ENCODE peak calls at places on chromosomes 16 and 17, in nine cellular contexts. U, P, W, E, K, G, A, B and Q are unnamed samples.

GRCh38 chr17:4189280-4189679 is 46.3 kb downstream of the CYB5D2 start:
- DNase-seq in U (no peak), P (no peak), W (no peak), E (no peak), K (no peak), G (peak), A (no peak), B (no peak), Q (no peak)

GRCh38 chr17:78038748-78039288 is 80.3 kb downstream of the TNRC6C start:
- DNase-seq in U (no peak), P (no peak), W (no peak), E (no peak), K (no peak), G (no peak), A (no peak), B (no peak), Q (no peak)

GRCh38 chr17:11182430-11182829 is 58.6 kb upstream of the SHISA6 start:
- DNase-seq in U (no peak), P (no peak), W (no peak), E (no peak), K (peak), G (no peak), A (no peak), B (no peak), Q (no peak)

GRCh38 chr16:69064164-69064563 is 41.3 kb upstream of the HAS3 start:
- DNase-seq in U (no peak), P (peak), W (no peak), E (no peak), K (no peak), G (no peak), A (no peak), B (no peak), Q (no peak)

GRCh38 chr17:8126306-8127066 is 2.6 kb upstream of the HES7 start:
- DNase-seq in U (no peak), P (no peak), W (peak), E (no peak), K (peak), G (no peak), A (peak), B (peak), Q (peak)

GRCh38 chr17:42675984-42676423 is 790 bp downstream of the PLEKHH3 start:
- DNase-seq in U (no peak), P (peak), W (no peak), E (no peak), K (no peak), G (no peak), A (peak), B (peak), Q (no peak)

GRCh38 chr17:21291357-21291756 is 6.8 kb downstream of the MAP2K3 start:
- DNase-seq in U (no peak), P (no peak), W (no peak), E (no peak), K (no peak), G (no peak), A (no peak), B (no peak), Q (no peak)

GRCh38 chr17:59842901-59843652 is 49.7 kb downstream of the TUBD1 start:
- DNase-seq in U (peak), P (peak), W (peak), E (no peak), K (peak), G (no peak), A (no peak), B (peak), Q (peak)

GRCh38 chr16:21001262-21001661 is 100.7 kb downstream of the LYRM1 start:
- DNase-seq in U (no peak), P (peak), W (peak), E (no peak), K (peak), G (peak), A (peak), B (peak), Q (peak)

DNA sequence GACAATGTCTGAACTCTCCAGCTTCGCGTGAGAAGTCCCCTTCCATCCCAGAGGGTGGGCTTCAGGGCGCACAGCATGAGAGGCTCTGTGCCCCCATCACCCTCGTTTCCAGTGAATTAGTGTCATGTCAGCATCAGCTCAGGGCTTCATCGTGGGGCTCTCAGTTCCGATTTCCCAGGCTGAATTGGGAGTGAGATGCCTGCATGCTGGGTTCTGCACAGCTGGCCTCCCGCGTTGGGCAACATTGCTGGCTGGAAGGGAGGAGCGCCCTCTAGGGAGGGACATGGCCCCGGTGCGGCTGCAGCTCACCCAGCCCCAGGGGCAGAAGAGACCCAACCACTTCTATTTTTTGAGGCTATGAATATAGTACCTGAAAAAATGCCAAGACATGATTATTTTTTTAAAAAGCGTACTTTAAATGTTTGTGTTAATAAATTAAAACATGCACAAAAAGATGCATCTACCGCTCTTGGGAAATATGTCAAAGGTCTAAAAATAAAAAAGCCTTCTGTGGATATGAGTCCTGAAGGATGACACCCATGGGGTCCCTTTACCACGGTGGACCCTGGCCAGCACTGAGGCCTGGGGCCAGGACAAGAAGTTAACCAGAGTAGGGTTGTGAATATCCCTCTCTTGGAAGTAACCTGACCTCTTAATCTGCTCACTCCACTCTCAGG is 10.5 kb upstream of the ITGAD start:
- DNase-seq in U (no peak), P (peak), W (peak), E (no peak), K (peak), G (peak), A (peak), B (peak), Q (peak)
- TF ChIP-seq CTCF in U (no peak), P (peak), W (peak), E (peak), K (peak), G (peak), A (peak), B (peak), Q (peak)

DNA sequence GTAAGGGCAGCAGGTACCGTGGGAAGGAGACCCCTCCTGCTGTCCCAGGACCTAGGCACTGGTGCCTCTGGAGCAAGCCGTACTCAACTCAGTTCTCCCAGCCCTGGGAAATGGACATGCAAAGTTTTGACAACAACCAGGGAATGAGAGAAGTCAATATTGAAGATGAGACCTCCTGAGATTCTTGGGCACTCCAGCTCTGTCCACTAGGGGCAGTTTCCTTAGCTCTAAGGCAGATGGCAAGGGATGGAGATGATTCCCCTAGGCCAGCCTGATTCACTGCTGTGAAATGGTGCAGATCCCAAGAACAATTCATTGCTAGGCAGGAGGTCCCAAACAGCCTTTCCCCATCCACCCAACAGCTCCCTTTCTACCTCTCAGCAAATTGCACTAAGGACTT is 20.6 kb upstream of the SDR42E2 start:
- DNase-seq in U (no peak), P (peak), W (peak), E (no peak), K (peak), G (no peak), A (no peak), B (peak), Q (no peak)
- TF ChIP-seq CTCF in U (no peak), P (peak), W (peak), E (no peak), K (peak), G (peak), A (peak), B (peak), Q (peak)

GRCh38 chr17:51734462-51734861 is 424.1 kb downstream of the CA10 start:
- DNase-seq in U (no peak), P (no peak), W (no peak), E (no peak), K (peak), G (no peak), A (peak), B (no peak), Q (peak)
- TF ChIP-seq CTCF in U (peak), P (peak), W (no peak), E (no peak), K (peak), G (no peak), A (peak), B (no peak), Q (no peak)

DNA sequence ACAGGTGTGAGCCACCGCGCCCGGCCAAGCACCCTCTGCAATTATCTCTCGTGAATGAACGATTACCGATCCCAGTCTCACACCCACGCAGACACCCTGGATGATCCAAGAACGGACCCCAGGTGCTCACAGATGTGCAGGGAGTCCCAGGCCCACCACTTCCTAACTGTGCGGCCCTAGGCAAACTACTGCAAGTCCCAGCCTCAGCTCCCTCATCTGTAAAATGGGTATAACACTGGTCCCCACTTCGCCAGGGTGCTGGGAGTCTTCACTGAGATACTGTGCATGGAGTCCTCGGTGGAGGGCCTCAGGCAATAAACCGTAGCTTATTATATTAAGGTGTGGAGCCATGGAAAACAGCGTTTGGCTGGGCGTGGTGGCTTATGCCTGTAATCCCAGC is 21.6 kb upstream of the PITPNA start:
- DNase-seq in U (no peak), P (no peak), W (no peak), E (no peak), K (no peak), G (no peak), A (no peak), B (no peak), Q (no peak)
- TF ChIP-seq CTCF in U (no peak), P (no peak), W (no peak), E (no peak), K (no peak), G (no peak), A (no peak), B (no peak), Q (no peak)

GRCh38 chr17:58141505-58141904 is 6.7 kb upstream of the OR4D1 start:
- DNase-seq in U (no peak), P (no peak), W (no peak), E (no peak), K (no peak), G (no peak), A (no peak), B (no peak), Q (no peak)

DNA sequence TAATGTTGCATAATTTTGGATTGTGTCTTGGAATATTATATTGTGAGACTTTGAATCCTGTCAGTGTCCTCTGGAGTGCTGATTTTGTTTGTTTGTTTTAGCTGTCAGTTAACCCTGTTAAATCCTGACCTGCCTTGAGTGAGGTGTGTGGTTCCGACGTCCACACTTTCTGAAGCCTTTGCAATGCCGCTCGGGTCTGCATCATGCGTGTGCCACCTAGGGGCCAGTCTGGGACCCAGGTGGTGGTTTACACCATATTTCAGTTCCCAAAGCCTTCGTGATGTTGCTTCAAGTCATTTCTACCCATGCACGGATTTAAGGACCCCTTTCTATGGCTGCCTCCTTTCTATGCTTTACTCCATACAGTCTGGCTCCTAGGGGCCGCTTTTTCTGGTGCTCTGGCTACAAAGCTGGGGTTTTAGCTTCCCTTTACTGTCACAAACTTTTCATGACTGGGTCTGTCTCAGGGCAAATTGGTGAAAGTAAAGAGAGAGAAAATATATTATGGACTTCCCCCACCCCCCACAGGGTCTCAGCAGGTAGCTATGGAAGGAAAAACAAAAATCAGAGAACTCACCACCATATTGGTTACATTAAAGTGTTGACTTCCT is 11.4 kb upstream of the OR4D1 start:
- DNase-seq in U (no peak), P (no peak), W (no peak), E (no peak), K (peak), G (no peak), A (no peak), B (peak), Q (no peak)
- TF ChIP-seq CTCF in U (no peak), P (peak), W (peak), E (no peak), K (peak), G (no peak), A (peak), B (peak), Q (no peak)

GRCh38 chr16:85058909-85059308 is 31.3 kb downstream of the KIAA0513 start:
- DNase-seq in U (no peak), P (no peak), W (no peak), E (no peak), K (no peak), G (no peak), A (no peak), B (no peak), Q (no peak)

GRCh38 chr16:85056211-85056748 is 28.7 kb downstream of the KIAA0513 start:
- DNase-seq in U (no peak), P (no peak), W (peak), E (peak), K (peak), G (peak), A (no peak), B (peak), Q (no peak)

GRCh38 chr16:85055503-85056210 is 28.1 kb downstream of the KIAA0513 start:
- DNase-seq in U (no peak), P (peak), W (peak), E (peak), K (no peak), G (peak), A (peak), B (peak), Q (peak)

GRCh38 chr16:85057948-85058347 is 30.4 kb downstream of the KIAA0513 start:
- DNase-seq in U (no peak), P (no peak), W (no peak), E (no peak), K (no peak), G (no peak), A (no peak), B (no peak), Q (no peak)

GRCh38 chr16:85057212-85057889 is 29.8 kb downstream of the KIAA0513 start:
- DNase-seq in U (no peak), P (no peak), W (no peak), E (no peak), K (peak), G (no peak), A (no peak), B (peak), Q (no peak)
- TF ChIP-seq CTCF in U (no peak), P (no peak), W (peak), E (no peak), K (peak), G (no peak), A (no peak), B (peak), Q (peak)

GRCh38 chr16:54934536-54935410 is 4.1 kb downstream of the IRX5 start:
- DNase-seq in U (no peak), P (no peak), W (no peak), E (no peak), K (peak), G (no peak), A (no peak), B (no peak), Q (no peak)
- TF ChIP-seq CTCF in U (no peak), P (peak), W (no peak), E (no peak), K (peak), G (no peak), A (no peak), B (no peak), Q (peak)

GRCh38 chr17:80738020-80738380 is 193.4 kb downstream of the RPTOR start:
- DNase-seq in U (no peak), P (no peak), W (no peak), E (no peak), K (no peak), G (no peak), A (no peak), B (no peak), Q (no peak)

GRCh38 chr17:80742091-80742490 is 197.5 kb downstream of the RPTOR start:
- DNase-seq in U (no peak), P (no peak), W (no peak), E (no peak), K (peak), G (no peak), A (no peak), B (no peak), Q (no peak)

GRCh38 chr17:80738987-80739730 is 194.5 kb downstream of the RPTOR start:
- DNase-seq in U (no peak), P (no peak), W (no peak), E (no peak), K (no peak), G (peak), A (no peak), B (no peak), Q (no peak)

GRCh38 chr17:80738406-80738805 is 193.8 kb downstream of the RPTOR start:
- DNase-seq in U (no peak), P (no peak), W (no peak), E (no peak), K (no peak), G (peak), A (no peak), B (no peak), Q (no peak)

GRCh38 chr17:80737106-80738019 is 192.7 kb downstream of the RPTOR start:
- DNase-seq in U (no peak), P (no peak), W (no peak), E (no peak), K (peak), G (peak), A (peak), B (no peak), Q (peak)
- TF ChIP-seq CTCF in U (no peak), P (no peak), W (no peak), E (no peak), K (peak), G (no peak), A (peak), B (no peak), Q (peak)

DNA sequence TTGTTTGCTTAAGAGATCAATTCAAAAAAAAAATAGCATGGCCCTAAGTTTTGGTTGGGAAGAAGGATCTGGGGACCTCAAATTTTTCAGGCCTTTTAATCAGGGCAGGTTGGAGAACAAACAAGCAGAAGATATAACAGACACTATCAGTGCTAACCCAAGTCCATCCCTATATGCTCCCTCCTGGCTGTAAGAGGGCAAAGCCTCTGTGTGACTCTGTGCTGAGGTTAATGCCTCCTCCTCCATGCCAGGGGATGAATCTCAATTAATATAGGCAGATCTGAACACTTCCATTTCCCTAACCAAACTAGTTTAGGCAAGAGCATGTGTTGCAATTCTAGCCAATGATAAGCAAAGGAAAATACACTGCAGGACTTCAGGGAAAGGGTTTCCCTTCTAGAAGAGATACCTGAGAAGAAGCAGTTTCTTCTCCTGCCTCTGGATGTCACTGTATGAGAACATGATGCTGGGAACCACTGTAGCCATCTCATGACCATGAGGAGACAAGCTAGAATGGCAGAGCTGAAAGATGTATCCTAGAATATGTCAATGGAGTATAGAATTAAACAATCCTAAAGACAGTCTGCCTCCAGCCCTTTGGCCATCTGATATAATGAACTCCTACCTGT is 76.0 kb downstream of the CHD9NB start:
- DNase-seq in U (no peak), P (peak), W (peak), E (no peak), K (peak), G (peak), A (peak), B (no peak), Q (peak)
- TF ChIP-seq CTCF in U (no peak), P (peak), W (peak), E (no peak), K (peak), G (no peak), A (peak), B (peak), Q (peak)

GRCh38 chr16:87344931-87345631 is 27.9 kb upstream of the C16orf95 start:
- DNase-seq in U (no peak), P (no peak), W (peak), E (no peak), K (no peak), G (peak), A (no peak), B (no peak), Q (no peak)
- TF ChIP-seq CTCF in U (no peak), P (no peak), W (no peak), E (no peak), K (no peak), G (no peak), A (no peak), B (no peak), Q (no peak)